ENCODE peak calls at places on chromosomes 4 and X, in ten cellular contexts. Z, P, W, F, D, I, E, K, M and B are unnamed samples.

GRCh38 chrX:19237919-19238318 is 105.8 kb upstream of the PDHA1 start:
- DNase-seq in D (no peak), W (no peak), E (peak; percentile 33), I (no peak), F (no peak), Z (no peak), K (no peak), M (no peak), P (no peak), B (no peak)

GRCh38 chr4:8250637-8251036 is 18.9 kb upstream of the HTRA3 start:
- DNase-seq in F (no peak), P (no peak), M (no peak), E (no peak), W (no peak), K (no peak), I (no peak), D (no peak), Z (no peak), B (no peak)

GRCh38 chrX:136823175-136823574 is 42.4 kb upstream of the ARHGEF6 start:
- DNase-seq in K (no peak), I (no peak), W (no peak), F (no peak), E (peak; percentile 10), D (no peak), Z (no peak), M (no peak), P (no peak), B (no peak)

GRCh38 chr4:171857302-171858005 is 44.2 kb downstream of the GALNTL6 start:
- DNase-seq in I (no peak), W (no peak), P (no peak), K (no peak), M (no peak), F (no peak), Z (no peak), D (no peak), E (no peak), B (no peak)

GRCh38 chr4:22129454-22130075 is 181.0 kb upstream of the KCNIP4 start:
- DNase-seq in D (peak; percentile 7), I (peak; percentile 39), E (peak; percentile 51), P (no peak), K (no peak), M (peak; percentile 5), Z (peak; percentile 5), F (peak; percentile 10), W (peak; percentile 62), B (no peak)

GRCh38 chr4:95439896-95440295 is 108.9 kb downstream of the UNC5C start:
- DNase-seq in F (no peak), E (no peak), M (no peak), P (no peak), K (no peak), W (no peak), Z (no peak), I (no peak), D (no peak), B (no peak)

GRCh38 chrX:21153503-21153902 is 220.7 kb upstream of the CNKSR2 start:
- DNase-seq in W (no peak), F (no peak), D (no peak), P (peak; percentile 18), I (peak; percentile 58), E (peak; percentile 13), M (no peak), Z (no peak), K (no peak), B (no peak)

GRCh38 chr4:158622251-158622650 is 49.4 kb downstream of the C4orf46 start:
- DNase-seq in W (no peak), F (no peak), M (no peak), Z (no peak), P (no peak), E (no peak), D (no peak), K (no peak), I (no peak), B (no peak)

GRCh38 chr4:40736910-40737309 is 12.8 kb upstream of the NSUN7 start:
- DNase-seq in P (no peak), E (peak; percentile 72), Z (peak; percentile 68), M (peak; percentile 67), F (peak; percentile 33), D (peak; percentile 44), I (peak; percentile 51), W (no peak), K (no peak), B (peak; percentile 65)